ENCODE peak calls at places on chromosomes 2 and 18, in six cellular contexts. P is frontal cortex; O is sciatic nerve; X is lung; U is H54; H is CD4-positive, alpha-beta T cell. R is an unnamed sample.

GRCh38 chr18:21345851-21346250 is 103.8 kb downstream of the GREB1L start:
- DNase-seq in P (no peak), O (no peak), X (no peak), U (no peak), H (no peak), R (no peak)

GRCh38 chr18:76398899-76399612 is 96.0 kb downstream of the ZNF516 start:
- DNase-seq in P (peak), O (peak), X (peak), U (peak), H (peak), R (peak)

GRCh38 chr2:241378816-241379215 is 22.7 kb downstream of the FARP2 start:
- DNase-seq in P (no peak), O (no peak), X (no peak), U (no peak), H (no peak), R (no peak)

GRCh38 chr2:8534729-8535397 is 147.0 kb upstream of the ID2 start:
- DNase-seq in P (peak), O (peak), X (peak), U (no peak), H (no peak), R (peak)

GRCh38 chr2:101151141-101151858 is at the start of gene TBC1D8:
- DNase-seq in P (peak), O (peak), X (peak), U (peak), H (peak), R (peak)

GRCh38 chr18:7514796-7515440 is 52.2 kb upstream of the PTPRM start:
- DNase-seq in P (no peak), O (no peak), X (no peak), U (no peak), H (no peak), R (no peak)

GRCh38 chr2:225223301-225223700 is 176.2 kb upstream of the NYAP2 start:
- DNase-seq in P (no peak), O (no peak), X (no peak), U (no peak), H (no peak), R (no peak)

GRCh38 chr18:62187543-62188378 is 706 bp downstream of the RELCH start:
- DNase-seq in P (peak), O (peak), X (peak), U (peak), H (peak), R (peak)

GRCh38 chr2:96907405-96908041 is 37.6 kb upstream of the SEMA4C start:
- DNase-seq in P (no peak), O (peak), X (peak), U (no peak), H (no peak), R (peak)

GRCh38 chr18:55856191-55856590 is 268.2 kb upstream of the TCF4 start:
- DNase-seq in P (no peak), O (no peak), X (no peak), U (no peak), H (no peak), R (no peak)

GRCh38 chr18:36256094-36256493 is 41.4 kb upstream of the FHOD3 start:
- DNase-seq in P (no peak), O (no peak), X (no peak), U (no peak), H (no peak), R (no peak)

GRCh38 chr2:69089244-69089643 is 76.3 kb downstream of the ANTXR1 start:
- DNase-seq in P (no peak), O (no peak), X (no peak), U (no peak), H (no peak), R (no peak)

GRCh38 chr18:500556-501405 is at the start of gene COLEC12:
- DNase-seq in P (peak), O (peak), X (peak), U (no peak), H (no peak), R (no peak)

GRCh38 chr2:82823892-82824291 is 1635.2 kb downstream of the SUCLG1 start:
- DNase-seq in P (no peak), O (no peak), X (no peak), U (no peak), H (no peak), R (no peak)

GRCh38 chr18:58793361-58793760 is 71.3 kb upstream of the ZNF532 start:
- DNase-seq in P (no peak), O (no peak), X (no peak), U (peak), H (no peak), R (no peak)

GRCh38 chr2:216535454-216535995 is 36.9 kb downstream of the RPL37A start:
- DNase-seq in P (no peak), O (peak), X (peak), U (peak), H (no peak), R (no peak)

GRCh38 chr18:3217930-3218647 is 1.7 kb downstream of the MYOM1 start:
- DNase-seq in P (no peak), O (no peak), X (no peak), U (no peak), H (no peak), R (peak)

GRCh38 chr2:229297284-229297683 is 26.2 kb upstream of the PID1 start:
- DNase-seq in P (no peak), O (no peak), X (peak), U (no peak), H (no peak), R (no peak)

GRCh38 chr2:96427917-96428316 is 77.2 kb downstream of the NEURL3 start:
- DNase-seq in P (no peak), O (no peak), X (no peak), U (peak), H (no peak), R (no peak)

GRCh38 chr2:104866883-104867350 is 13.0 kb downstream of the POU3F3 start:
- DNase-seq in P (no peak), O (no peak), X (no peak), U (no peak), H (no peak), R (no peak)

GRCh38 chr2:141522702-141523101 is 608.1 kb downstream of the LRP1B start:
- DNase-seq in P (no peak), O (no peak), X (no peak), U (no peak), H (no peak), R (no peak)

GRCh38 chr18:13390196-13390595 is 171.6 kb downstream of the LDLRAD4 start:
- DNase-seq in P (no peak), O (no peak), X (no peak), U (no peak), H (no peak), R (no peak)

GRCh38 chr2:221649045-221649444 is 76.9 kb upstream of the EPHA4 start:
- DNase-seq in P (no peak), O (peak), X (no peak), U (no peak), H (no peak), R (no peak)

GRCh38 chr2:239294571-239295054 is 106.2 kb downstream of the HDAC4 start:
- DNase-seq in P (no peak), O (peak), X (no peak), U (no peak), H (no peak), R (no peak)

GRCh38 chr2:196941398-196942078 is 15.0 kb upstream of the PGAP1 start:
- DNase-seq in P (no peak), O (no peak), X (no peak), U (no peak), H (no peak), R (no peak)

GRCh38 chr2:175126661-175127060 is 41.3 kb downstream of the ATF2 start:
- DNase-seq in P (no peak), O (no peak), X (no peak), U (no peak), H (no peak), R (no peak)

GRCh38 chr2:54999182-54999581 is 51.1 kb downstream of the RTN4 start:
- DNase-seq in P (no peak), O (no peak), X (no peak), U (no peak), H (no peak), R (no peak)

GRCh38 chr2:140892911-140893637 is 1237.7 kb downstream of the LRP1B start:
- DNase-seq in P (no peak), O (no peak), X (no peak), U (no peak), H (no peak), R (no peak)

GRCh38 chr2:1731963-1732768 is 12.1 kb downstream of the PXDN start:
- DNase-seq in P (no peak), O (peak), X (no peak), U (no peak), H (no peak), R (peak)

GRCh38 chr2:55923091-55923977 is at the start of gene EFEMP1:
- DNase-seq in P (peak), O (peak), X (peak), U (peak), H (no peak), R (peak)